ENCODE peak calls at places on chromosomes 7 and 10, in seven cellular contexts. D is AML-193, R is globus pallidus, C is A549, J is heart left ventricle, T is left ventricle myocardium superior, M is LNCaP clone FGC. Z is an unnamed sample.

GRCh38 chr10:131242007-131242406 is 69.5 kb downstream of the TCERG1L start:
- DNase-seq in D (no peak), R (no peak), C (peak; percentile 21), J (no peak), T (peak; percentile 40), M (peak; percentile 11), Z (no peak)

GRCh38 chr7:128404826-128405344 is 4.9 kb downstream of the IMPDH1 start:
- DNase-seq in D (peak; percentile 11), R (no peak), C (no peak), J (no peak), T (no peak), M (no peak), Z (no peak)

GRCh38 chr10:52525761-52526160 is 211.7 kb downstream of the DKK1 start:
- DNase-seq in D (no peak), R (no peak), C (no peak), J (no peak), T (no peak), M (no peak), Z (no peak)

GRCh38 chr7:80508440-80508839 is 3.4 kb downstream of the GNAT3 start:
- DNase-seq in D (no peak), R (no peak), C (no peak), J (no peak), T (no peak), M (no peak), Z (no peak)

GRCh38 chr10:121188005-121188404 is 336.8 kb downstream of the WDR11 start:
- DNase-seq in D (no peak), R (peak; percentile 84), C (no peak), J (no peak), T (no peak), M (no peak), Z (no peak)

GRCh38 chr7:159061674-159062212 is 82.9 kb downstream of the VIPR2 start:
- DNase-seq in D (no peak), R (no peak), C (no peak), J (no peak), T (peak; percentile 34), M (no peak), Z (no peak)

GRCh38 chr10:14241196-14241595 is 89.5 kb downstream of the FRMD4A start:
- DNase-seq in D (no peak), R (no peak), C (no peak), J (no peak), T (no peak), M (no peak), Z (no peak)

GRCh38 chr10:127889605-127890195 is 3.0 kb downstream of the CLRN3 start:
- DNase-seq in D (peak; percentile 38), R (no peak), C (no peak), J (no peak), T (no peak), M (no peak), Z (no peak)

GRCh38 chr10:104123397-104123796 is 1.4 kb downstream of the SFR1 start:
- DNase-seq in D (peak; percentile 24), R (peak; percentile 62), C (peak; percentile 38), J (no peak), T (no peak), M (no peak), Z (no peak)